ENCODE peak calls at places on chromosomes 3 and 15, in four cellular contexts. One of them, this sample, is unnamed. For H3K36me3, H3K4me1 and H3K9me3, the result is how much of the 10 kb centered on the place peaks cover.

GRCh38 chr15:70121656-70122297 is 24.1 kb upstream of the TLE3 start:
- DNase-seq in DND-41: no peak
- DNase-seq in body of pancreas: peak
- DNase-seq in Peyer's patch: no peak
- DNase-seq in this sample: peak

GRCh38 chr3:32472716-32473115 is 29.9 kb downstream of the CMTM6 start:
- DNase-seq in DND-41: no peak
- DNase-seq in Peyer's patch: no peak
- DNase-seq in body of pancreas: no peak
- DNase-seq in this sample: no peak

GRCh38 chr3:10984371-10984896 is 8.1 kb upstream of the SLC6A1 start:
- DNase-seq in DND-41: no peak
- DNase-seq in body of pancreas: no peak
- DNase-seq in Peyer's patch: no peak
- DNase-seq in this sample: no peak

GRCh38 chr15:48962662-48963523 is 826 bp downstream of the SHC4 start:
- DNase-seq in body of pancreas: peak
- DNase-seq in DND-41: no peak
- DNase-seq in Peyer's patch: no peak
- DNase-seq in this sample: peak

GRCh38 chr3:111582114-111582461 is 13.1 kb downstream of the ZBED2 start:
- DNase-seq in body of pancreas: no peak
- DNase-seq in DND-41: no peak
- DNase-seq in Peyer's patch: no peak
- DNase-seq in this sample: no peak

GRCh38 chr15:69090197-69090948 is 70.1 kb upstream of the GLCE start:
- DNase-seq in DND-41: no peak
- DNase-seq in body of pancreas: no peak
- DNase-seq in Peyer's patch: no peak
- DNase-seq in this sample: no peak

GRCh38 chr3:2198880-2199279 is 100.2 kb downstream of the CNTN4 start:
- DNase-seq in Peyer's patch: no peak
- DNase-seq in DND-41: no peak
- DNase-seq in body of pancreas: no peak
- DNase-seq in this sample: no peak

GRCh38 chr3:64417816-64418215 is 192.6 kb upstream of the PRICKLE2 start:
- DNase-seq in Peyer's patch: no peak
- DNase-seq in body of pancreas: no peak
- DNase-seq in DND-41: no peak
- DNase-seq in this sample: no peak

GRCh38 chr3:172201136-172201989 is 162.0 kb downstream of the FNDC3B start:
- DNase-seq in body of pancreas: peak
- DNase-seq in DND-41: no peak
- DNase-seq in Peyer's patch: peak
- DNase-seq in this sample: peak

GRCh38 chr3:116663161-116663885 is 46.3 kb upstream of the TUSC7 start:
- DNase-seq in body of pancreas: no peak
- DNase-seq in Peyer's patch: no peak
- DNase-seq in DND-41: no peak
- DNase-seq in this sample: no peak

GRCh38 chr15:73691398-73691797 is 7.2 kb downstream of the CD276 start:
- DNase-seq in DND-41: no peak
- DNase-seq in body of pancreas: peak
- DNase-seq in Peyer's patch: no peak
- DNase-seq in this sample: peak

GRCh38 chr3:161415506-161416231 is 44.4 kb upstream of the SPTSSB start:
- DNase-seq in body of pancreas: peak
- DNase-seq in Peyer's patch: no peak
- DNase-seq in DND-41: no peak
- DNase-seq in this sample: no peak

GRCh38 chr3:134794950-134795775 is at the start of gene EPHB1:
- DNase-seq in DND-41: peak
- DNase-seq in Peyer's patch: peak
- DNase-seq in body of pancreas: peak
- DNase-seq in this sample: peak

GRCh38 chr3:12985148-12985547 is 88.1 kb downstream of the IQSEC1 start:
- DNase-seq in DND-41: no peak
- DNase-seq in body of pancreas: peak
- DNase-seq in Peyer's patch: no peak
- DNase-seq in this sample: no peak
- H3K36me3 ChIP-seq in DND-41: under half
- H3K36me3 ChIP-seq in body of pancreas: under half
- H3K36me3 ChIP-seq in Peyer's patch: under half
- H3K36me3 ChIP-seq in this sample: under half

DNA sequence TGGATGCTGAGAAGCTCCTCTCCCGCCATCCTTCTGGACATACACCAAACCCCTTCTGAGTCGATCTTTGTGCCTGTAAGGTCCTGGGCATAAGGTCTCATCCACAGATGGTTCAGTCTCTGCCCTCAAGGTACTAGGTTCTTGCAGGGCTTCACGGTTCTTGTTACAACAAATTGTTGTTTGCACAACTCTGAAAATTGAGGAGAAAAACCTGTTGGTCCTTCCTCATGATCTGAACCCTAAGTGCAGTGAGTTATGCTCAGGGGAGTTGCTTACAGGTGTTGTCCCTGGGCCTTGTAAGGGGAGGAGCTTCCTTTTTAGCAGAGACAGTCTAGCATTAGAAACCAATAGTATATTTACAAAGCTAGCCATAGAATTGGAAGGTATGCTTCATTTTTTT is 15.7 kb downstream of the CDCP1 start:
- DNase-seq in Peyer's patch: no peak
- DNase-seq in DND-41: no peak
- DNase-seq in body of pancreas: no peak
- DNase-seq in this sample: no peak
- H3K4me1 ChIP-seq in Peyer's patch: under half
- H3K4me1 ChIP-seq in DND-41: under half
- H3K4me1 ChIP-seq in body of pancreas: under half
- H3K4me1 ChIP-seq in this sample: under half

DNA sequence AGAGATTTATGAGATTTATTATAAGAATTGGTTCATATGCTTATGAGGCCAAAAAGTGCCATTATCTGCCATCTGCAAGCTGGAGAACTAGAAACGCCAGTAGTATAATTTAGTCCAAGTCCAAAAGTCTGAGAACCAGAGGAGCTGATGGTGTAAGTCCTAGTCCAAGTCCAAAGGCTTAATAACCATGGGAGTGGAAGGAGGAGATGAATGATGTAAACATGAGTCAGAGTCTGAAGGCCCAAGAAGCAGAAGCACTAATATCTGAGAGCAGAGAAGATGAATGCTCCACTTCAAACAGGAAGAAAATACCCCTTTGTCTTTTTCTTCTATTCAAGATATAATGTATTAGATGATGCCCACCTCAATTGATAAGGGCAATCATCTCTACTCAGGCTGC is 185.7 kb downstream of the CGGBP1 start:
- DNase-seq in Peyer's patch: no peak
- DNase-seq in body of pancreas: no peak
- DNase-seq in DND-41: no peak
- DNase-seq in this sample: no peak
- H3K9me3 ChIP-seq in Peyer's patch: under half
- H3K9me3 ChIP-seq in body of pancreas: under half
- H3K9me3 ChIP-seq in DND-41: under half
- H3K9me3 ChIP-seq in this sample: under half

GRCh38 chr15:98796685-98797084 is 148.3 kb downstream of the IGF1R start:
- DNase-seq in DND-41: no peak
- DNase-seq in Peyer's patch: no peak
- DNase-seq in body of pancreas: no peak
- DNase-seq in this sample: no peak

GRCh38 chr15:98792117-98792516 is 143.8 kb downstream of the IGF1R start:
- DNase-seq in body of pancreas: no peak
- DNase-seq in DND-41: no peak
- DNase-seq in Peyer's patch: no peak
- DNase-seq in this sample: no peak

GRCh38 chr15:98795980-98796379 is 147.6 kb downstream of the IGF1R start:
- DNase-seq in Peyer's patch: no peak
- DNase-seq in DND-41: no peak
- DNase-seq in body of pancreas: no peak
- DNase-seq in this sample: no peak

GRCh38 chr15:98794754-98795153 is 146.4 kb downstream of the IGF1R start:
- DNase-seq in Peyer's patch: no peak
- DNase-seq in body of pancreas: no peak
- DNase-seq in DND-41: no peak
- DNase-seq in this sample: no peak

DNA sequence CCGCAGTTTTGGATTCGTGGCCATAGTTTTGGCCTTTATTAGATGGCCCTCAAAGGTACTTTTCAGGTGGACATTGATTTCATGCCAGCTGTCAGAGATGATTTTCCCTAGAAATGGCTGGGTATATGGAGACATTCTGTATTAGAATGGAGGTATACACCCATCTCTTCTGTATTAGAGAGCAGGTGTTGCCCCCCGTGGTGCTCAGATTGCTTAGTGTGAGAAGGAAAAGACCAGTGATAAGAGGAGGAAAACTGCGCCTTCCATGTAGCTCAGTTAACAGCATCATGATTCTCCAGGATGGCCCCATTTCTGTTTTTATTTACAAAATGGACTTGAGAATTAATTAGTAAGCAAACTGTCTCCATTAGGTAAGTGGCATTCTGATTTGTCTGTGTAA is 145.9 kb downstream of the IGF1R start:
- DNase-seq in body of pancreas: no peak
- DNase-seq in DND-41: no peak
- DNase-seq in Peyer's patch: no peak
- DNase-seq in this sample: no peak
- H3K36me3 ChIP-seq in body of pancreas: under half
- H3K36me3 ChIP-seq in DND-41: under half
- H3K36me3 ChIP-seq in Peyer's patch: under half
- H3K36me3 ChIP-seq in this sample: under half

GRCh38 chr3:151347432-151347831 is 18.1 kb upstream of the P2RY13 start:
- DNase-seq in body of pancreas: no peak
- DNase-seq in DND-41: peak
- DNase-seq in Peyer's patch: no peak
- DNase-seq in this sample: no peak
- H3K4me1 ChIP-seq in body of pancreas: under half
- H3K4me1 ChIP-seq in DND-41: under half
- H3K4me1 ChIP-seq in Peyer's patch: under half
- H3K4me1 ChIP-seq in this sample: under half

GRCh38 chr15:26280281-26280680 is 417.2 kb upstream of the ATP10A start:
- DNase-seq in DND-41: no peak
- DNase-seq in Peyer's patch: no peak
- DNase-seq in body of pancreas: no peak
- DNase-seq in this sample: no peak
- H3K9me3 ChIP-seq in DND-41: under half
- H3K9me3 ChIP-seq in Peyer's patch: under half
- H3K9me3 ChIP-seq in body of pancreas: under half
- H3K9me3 ChIP-seq in this sample: under half

GRCh38 chr3:53230789-53231188 is 25.0 kb downstream of the TKT start:
- DNase-seq in DND-41: no peak
- DNase-seq in body of pancreas: no peak
- DNase-seq in Peyer's patch: no peak
- DNase-seq in this sample: no peak

GRCh38 chr3:53230041-53230621 is 25.7 kb downstream of the TKT start:
- DNase-seq in body of pancreas: no peak
- DNase-seq in Peyer's patch: no peak
- DNase-seq in DND-41: no peak
- DNase-seq in this sample: peak

GRCh38 chr3:53229606-53230005 is 26.2 kb downstream of the TKT start:
- DNase-seq in DND-41: no peak
- DNase-seq in body of pancreas: no peak
- DNase-seq in Peyer's patch: no peak
- DNase-seq in this sample: no peak

GRCh38 chr3:53227993-53228885 is 27.6 kb downstream of the TKT start:
- DNase-seq in body of pancreas: no peak
- DNase-seq in DND-41: no peak
- DNase-seq in Peyer's patch: no peak
- DNase-seq in this sample: no peak

DNA sequence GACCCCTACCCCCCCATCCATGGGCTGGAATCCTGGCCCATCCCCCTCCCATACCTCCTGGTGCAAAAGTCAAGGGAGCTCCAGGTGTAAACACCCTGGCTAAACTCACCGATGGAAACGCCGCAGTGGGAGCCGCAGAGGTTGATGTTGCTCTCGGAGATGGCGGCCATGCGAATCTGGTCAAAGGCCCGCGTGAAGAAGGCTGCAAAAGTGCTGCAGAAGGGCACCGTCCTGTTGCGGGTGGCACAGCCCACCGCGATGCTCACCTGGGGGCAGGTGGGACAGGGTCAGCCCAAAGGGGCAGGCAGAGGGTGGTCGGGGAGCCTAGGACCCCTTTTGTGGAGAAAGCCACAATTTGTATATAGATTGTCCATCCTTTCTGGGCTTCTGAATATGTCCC is 26.7 kb downstream of the TKT start:
- DNase-seq in Peyer's patch: no peak
- DNase-seq in body of pancreas: no peak
- DNase-seq in DND-41: no peak
- DNase-seq in this sample: no peak
- H3K36me3 ChIP-seq in Peyer's patch: under half
- H3K36me3 ChIP-seq in body of pancreas: under half
- H3K36me3 ChIP-seq in DND-41: half or more
- H3K36me3 ChIP-seq in this sample: half or more

DNA sequence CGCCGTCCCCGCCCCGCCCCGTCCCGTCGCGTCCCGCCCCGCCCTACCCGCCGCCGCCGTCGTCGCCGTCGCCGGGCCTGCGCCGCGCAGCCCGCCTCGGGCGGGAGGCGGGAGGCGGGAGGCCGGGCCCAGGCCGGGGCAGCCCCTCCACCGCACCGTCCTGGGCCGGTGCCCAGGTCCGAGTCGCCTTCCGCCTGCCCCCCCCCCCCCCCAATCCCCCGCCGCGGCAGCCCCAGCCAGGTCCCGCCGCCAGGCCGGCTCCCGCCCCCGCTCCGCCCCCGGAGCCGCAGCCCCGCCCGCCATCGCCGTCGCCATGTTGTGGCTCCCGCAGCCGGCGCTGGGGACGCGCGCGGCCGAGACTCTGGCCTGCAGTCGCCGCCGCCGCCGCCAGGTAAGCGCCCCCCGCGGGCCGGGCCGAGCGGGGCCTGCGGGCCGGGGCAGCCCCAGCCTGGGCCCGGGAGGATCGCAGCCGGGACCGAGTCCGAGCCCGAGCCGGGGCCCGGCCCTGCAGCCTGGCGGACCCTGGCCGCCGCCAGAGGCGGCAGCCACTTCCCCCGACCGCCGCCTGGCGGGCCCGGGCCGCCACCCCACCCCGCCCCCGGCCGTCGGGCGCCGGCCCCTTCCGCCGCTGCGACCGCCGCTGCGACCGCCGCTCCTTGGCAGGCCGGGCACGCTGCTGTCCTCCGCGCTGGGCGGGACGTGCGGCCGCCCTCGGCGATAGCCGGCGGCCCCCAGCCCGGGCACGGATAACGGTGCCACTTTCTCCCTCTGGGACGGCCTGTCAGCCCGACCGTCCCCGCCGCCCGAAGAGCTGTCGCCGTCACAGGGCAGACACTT is at the start of gene ZNF592:
- DNase-seq in Peyer's patch: peak
- DNase-seq in DND-41: peak
- DNase-seq in body of pancreas: peak
- DNase-seq in this sample: peak
- H3K4me1 ChIP-seq in Peyer's patch: half or more
- H3K4me1 ChIP-seq in DND-41: under half
- H3K4me1 ChIP-seq in body of pancreas: half or more
- H3K4me1 ChIP-seq in this sample: half or more

GRCh38 chr15:66085128-66085527 is 168.4 kb downstream of the MEGF11 start:
- DNase-seq in Peyer's patch: no peak
- DNase-seq in body of pancreas: no peak
- DNase-seq in DND-41: peak
- DNase-seq in this sample: no peak
- H3K9me3 ChIP-seq in Peyer's patch: under half
- H3K9me3 ChIP-seq in body of pancreas: under half
- H3K9me3 ChIP-seq in DND-41: under half
- H3K9me3 ChIP-seq in this sample: under half

This sample was measured in psoas muscle.